ENCODE peak calls at places on chromosomes 6 and 20, in five cellular contexts. C, S, Y, Z and I are unnamed samples.
A peak's percentile ranks its signal among the peaks of the same experiment; 100 is the strongest.

GRCh38 chr6:137341721-137342195 is 122.6 kb upstream of the IFNGR1 start:
- DNase-seq in Y (peak; percentile 59), C (peak; percentile 70), Z (no peak), S (peak; percentile 30), I (peak; percentile 66)

GRCh38 chr6:44086931-44087574 is 40.2 kb downstream of the MRPL14 start:
- DNase-seq in C (no peak), Y (peak; percentile 72), S (no peak), Z (no peak), I (no peak)

GRCh38 chr6:170038251-170038650 is 252.6 kb downstream of the DLL1 start:
- DNase-seq in S (no peak), Z (no peak), C (no peak), Y (peak; percentile 51), I (no peak)

GRCh38 chr6:15246217-15247211 is 645 bp downstream of the JARID2 start:
- DNase-seq in S (no peak), Z (no peak), Y (no peak), C (peak; percentile 19), I (no peak)

GRCh38 chr6:141403827-141404226 is 728.9 kb upstream of the GJE1 start:
- DNase-seq in Y (no peak), S (no peak), C (no peak), Z (no peak), I (peak; percentile 24)

GRCh38 chr6:124679392-124679791 is 282.8 kb upstream of the RNF217 start:
- DNase-seq in Z (no peak), S (no peak), Y (no peak), C (no peak), I (no peak)

GRCh38 chr6:2990179-2990931 is 9.3 kb upstream of the NQO2 start:
- DNase-seq in Y (peak; percentile 64), S (no peak), C (no peak), Z (no peak), I (no peak)

GRCh38 chr20:12177657-12178293 is 260.1 kb downstream of the BTBD3 start:
- DNase-seq in S (no peak), Z (no peak), Y (no peak), C (no peak), I (no peak)

GRCh38 chr6:34301408-34301807 is 52.6 kb upstream of the SMIM29 start:
- DNase-seq in Y (no peak), S (no peak), Z (peak; percentile 91), C (no peak), I (no peak)

GRCh38 chr20:52895662-52896061 is 76.5 kb upstream of the TSHZ2 start:
- DNase-seq in S (no peak), C (no peak), Z (no peak), Y (no peak), I (no peak)

GRCh38 chr6:61842005-61842404 is 444.0 kb downstream of the KHDRBS2 start:
- DNase-seq in C (no peak), Z (no peak), S (no peak), Y (no peak), I (no peak)